ENCODE peak calls at places on chromosomes 2 and 18, in five cellular contexts. V is uterus, W is HepG2, M is cardiac muscle cell, H is thoracic aorta. X is an unnamed sample.

GRCh38 chr18:43642647-43643046 is 365.4 kb upstream of the SYT4 start:
- DNase-seq in H (no peak), V (no peak), M (no peak), W (no peak), X (no peak)

GRCh38 chr18:3115430-3116025 is 102.6 kb upstream of the LPIN2 start:
- DNase-seq in W (no peak), H (no peak), V (no peak), M (no peak), X (no peak)

GRCh38 chr2:138391956-138392355 is 109.6 kb upstream of the SPOPL start:
- DNase-seq in M (no peak), H (no peak), W (no peak), V (no peak), X (no peak)

GRCh38 chr18:9855686-9856085 is 30.1 kb upstream of the TXNDC2 start:
- DNase-seq in V (no peak), M (no peak), W (no peak), H (no peak), X (no peak)

GRCh38 chr18:11078491-11078890 is 70.9 kb downstream of the PIEZO2 start:
- DNase-seq in H (no peak), M (peak), W (no peak), V (no peak), X (no peak)

GRCh38 chr2:177332041-177332991 is 60.3 kb upstream of the AGPS start:
- DNase-seq in H (no peak), M (peak), W (peak), V (peak), X (peak)

GRCh38 chr2:182615036-182615435 is 101.0 kb upstream of the DNAJC10 start:
- DNase-seq in W (no peak), M (no peak), H (no peak), V (no peak), X (no peak)

GRCh38 chr2:241894056-241894641 is 24.6 kb downstream of the RTP5 start:
- DNase-seq in M (no peak), V (peak), H (no peak), W (no peak), X (no peak)

GRCh38 chr18:28183418-28184078 is 6.6 kb upstream of the CDH2 start:
- DNase-seq in W (peak), M (peak), H (no peak), V (no peak), X (no peak)

GRCh38 chr18:35756506-35757117 is 175.1 kb downstream of the GALNT1 start:
- DNase-seq in H (no peak), M (peak), V (no peak), W (peak), X (peak)

GRCh38 chr2:29228276-29228675 is 113.1 kb downstream of the CLIP4 start:
- DNase-seq in H (no peak), V (no peak), M (peak), W (no peak), X (no peak)

GRCh38 chr18:59328683-59329082 is 10.2 kb upstream of the CPLX4 start:
- DNase-seq in M (no peak), W (no peak), V (no peak), H (no peak), X (no peak)

GRCh38 chr2:160246356-160246755 is 46.3 kb upstream of the ITGB6 start:
- DNase-seq in M (no peak), H (no peak), W (no peak), V (no peak), X (no peak)

GRCh38 chr18:33870059-33870458 is 292.0 kb downstream of the ASXL3 start:
- DNase-seq in W (no peak), V (no peak), H (no peak), M (no peak), X (no peak)

GRCh38 chr2:45611020-45611737 is at the start of gene SRBD1:
- DNase-seq in V (peak), M (peak), H (peak), W (peak), X (peak)

GRCh38 chr2:221573430-221574230 is 1.5 kb upstream of the EPHA4 start:
- DNase-seq in M (peak), V (peak), H (no peak), W (peak), X (peak)

GRCh38 chr18:44149706-44150105 is 531.0 kb upstream of the SETBP1 start:
- DNase-seq in H (no peak), M (peak), W (no peak), V (no peak), X (no peak)

GRCh38 chr18:74373428-74373827 is 57.8 kb downstream of the C18orf63 start:
- DNase-seq in H (no peak), M (no peak), V (no peak), W (no peak), X (no peak)

GRCh38 chr2:29923110-29923721 is 1.8 kb upstream of the ALK start:
- DNase-seq in H (no peak), W (peak), V (peak), M (peak), X (peak)

GRCh38 chr2:102843759-102844443 is 82.1 kb downstream of the TMEM182 start:
- DNase-seq in W (no peak), V (no peak), H (no peak), M (no peak), X (no peak)

GRCh38 chr2:102837626-102838198 is 75.9 kb downstream of the TMEM182 start:
- DNase-seq in M (no peak), V (no peak), H (no peak), W (no peak), X (no peak)

GRCh38 chr2:102844911-102845310 is 83.1 kb downstream of the TMEM182 start:
- DNase-seq in M (no peak), V (no peak), W (no peak), H (no peak), X (no peak)

GRCh38 chr2:102839668-102840388 is 78.0 kb downstream of the TMEM182 start:
- DNase-seq in W (peak), M (peak), V (no peak), H (no peak), X (peak)

GRCh38 chr2:102841107-102841840 is 79.4 kb downstream of the TMEM182 start:
- DNase-seq in H (no peak), W (peak), M (peak), V (no peak), X (peak)
- TF ChIP-seq CTCF in H (peak), W (peak), M (peak), V (no peak), X (peak)

GRCh38 chr2:73071452-73072399 is at the start of gene SFXN5:
- DNase-seq in W (peak), V (peak), H (peak), M (peak), X (peak)
- TF ChIP-seq CTCF in W (peak), V (peak), H (peak), M (peak), X (no peak)

GRCh38 chr18:21243041-21243431 is 1.0 kb downstream of the GREB1L start:
- DNase-seq in V (no peak), M (peak), H (no peak), W (no peak), X (no peak)

GRCh38 chr18:21241224-21242131 is 554 bp upstream of the GREB1L start:
- DNase-seq in V (no peak), W (no peak), M (peak), H (no peak), X (no peak)

DNA sequence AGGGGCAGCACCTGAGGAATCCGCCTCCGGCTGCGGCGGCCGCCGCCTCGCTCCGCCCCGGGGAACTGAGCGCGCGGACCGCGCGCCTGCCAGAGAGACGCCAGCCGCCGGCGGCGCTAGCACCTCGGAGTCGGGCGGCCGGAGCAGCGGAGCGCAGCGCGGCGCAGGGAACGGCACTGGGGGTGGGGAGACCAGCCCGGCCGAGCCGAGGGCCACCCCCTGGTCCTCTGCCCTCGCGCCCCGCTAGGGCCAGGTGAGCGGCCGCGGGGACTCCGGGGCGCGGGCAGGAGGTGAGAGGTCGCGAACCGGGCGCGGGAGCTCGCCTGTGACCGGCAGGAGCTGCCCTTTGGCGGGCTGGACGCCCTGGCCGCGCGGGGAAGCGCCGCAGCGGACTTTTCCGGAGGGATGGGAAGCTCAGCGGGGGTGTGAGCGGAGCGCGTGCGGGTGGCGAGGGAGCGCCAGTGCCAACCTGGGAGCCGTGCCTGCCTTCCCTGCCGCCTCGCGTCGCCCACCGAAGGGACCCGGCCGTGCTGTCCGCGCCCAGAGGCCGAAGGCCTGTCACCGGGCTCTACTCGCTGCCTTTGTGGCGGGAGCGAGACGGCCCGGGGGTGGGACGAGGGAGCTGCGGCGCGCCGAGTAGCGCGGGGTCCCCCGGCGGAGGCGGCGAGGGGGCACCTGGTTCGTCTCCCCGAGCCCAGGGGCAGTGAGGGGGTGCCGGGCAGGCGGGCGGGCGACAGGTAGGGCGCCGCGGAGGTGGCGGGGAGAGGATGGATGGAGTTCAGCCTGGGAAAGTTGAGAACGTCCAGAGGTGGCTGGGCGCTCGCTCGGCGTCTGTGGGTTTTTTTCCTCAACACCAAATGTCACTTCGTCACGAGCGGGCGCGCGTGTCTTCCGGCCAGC is at the start of gene GREB1L:
- DNase-seq in W (peak), M (peak), V (peak), H (no peak), X (peak)
- TF ChIP-seq CTCF in W (peak), M (no peak), V (no peak), H (peak), X (no peak)

DNA sequence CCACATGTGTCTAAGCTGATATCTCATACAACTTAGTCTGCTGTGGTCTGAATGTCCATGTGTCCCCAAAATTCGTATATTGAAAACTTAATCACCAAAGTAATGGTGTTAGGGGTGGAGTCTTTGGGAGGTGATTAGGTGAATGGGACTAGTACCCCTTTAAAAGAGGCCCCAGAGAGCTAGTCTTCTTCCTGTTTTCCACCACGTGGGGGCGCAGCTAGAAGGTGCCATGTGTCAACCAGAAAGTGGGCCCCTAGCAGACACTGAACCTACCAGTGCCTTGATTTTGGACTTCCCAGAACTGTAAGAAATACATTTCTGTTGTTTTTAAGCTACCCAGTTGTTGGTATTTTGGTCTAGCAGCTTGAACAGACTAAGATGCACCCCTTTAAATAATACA is 86.6 kb downstream of the ASB1 start:
- DNase-seq in W (peak), H (no peak), V (no peak), M (peak), X (peak)
- TF ChIP-seq CTCF in W (peak), H (peak), V (peak), M (peak), X (peak)

GRCh38 chr18:77223221-77223639 is 26.4 kb upstream of the GALR1 start:
- DNase-seq in V (no peak), H (no peak), W (no peak), M (no peak), X (no peak)
- TF ChIP-seq CTCF in V (no peak), H (no peak), W (no peak), M (no peak), X (no peak)

DNA sequence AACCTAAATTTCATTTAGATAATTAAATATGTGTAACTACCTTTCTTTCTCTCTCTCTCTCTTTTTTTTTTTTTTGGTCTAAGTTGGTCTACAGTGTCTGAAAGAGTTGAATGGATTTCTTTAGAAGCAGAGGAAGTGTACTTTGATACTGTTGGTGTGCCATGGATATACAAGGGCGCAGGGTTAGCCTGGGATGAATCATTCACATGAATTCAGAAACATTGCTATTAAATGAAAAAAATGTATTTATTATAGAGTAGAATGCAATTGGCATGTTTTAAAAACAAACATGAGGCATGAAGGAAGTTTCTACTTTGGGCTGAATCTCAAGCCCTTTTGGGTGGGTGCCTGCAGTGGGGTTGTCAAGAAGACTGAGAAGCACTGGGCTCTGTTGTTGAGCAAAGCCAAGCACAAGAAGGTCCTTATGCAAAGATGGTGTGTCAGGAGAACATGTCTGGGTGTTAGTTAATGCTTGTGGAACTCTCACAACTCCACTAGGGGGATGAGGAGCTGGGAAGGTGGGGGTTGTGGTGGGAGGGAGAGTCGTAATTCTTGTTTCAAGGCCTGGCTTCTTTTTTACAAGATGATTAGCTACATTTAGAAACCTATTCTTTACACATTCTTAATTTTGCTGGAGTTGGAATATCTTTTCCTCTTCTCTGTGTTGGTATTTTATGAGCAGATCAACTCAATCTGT is 57.9 kb downstream of the LYPD6 start:
- DNase-seq in V (no peak), H (no peak), M (no peak), W (no peak), X (no peak)
- TF ChIP-seq CTCF in V (no peak), H (no peak), M (no peak), W (no peak), X (no peak)

DNA sequence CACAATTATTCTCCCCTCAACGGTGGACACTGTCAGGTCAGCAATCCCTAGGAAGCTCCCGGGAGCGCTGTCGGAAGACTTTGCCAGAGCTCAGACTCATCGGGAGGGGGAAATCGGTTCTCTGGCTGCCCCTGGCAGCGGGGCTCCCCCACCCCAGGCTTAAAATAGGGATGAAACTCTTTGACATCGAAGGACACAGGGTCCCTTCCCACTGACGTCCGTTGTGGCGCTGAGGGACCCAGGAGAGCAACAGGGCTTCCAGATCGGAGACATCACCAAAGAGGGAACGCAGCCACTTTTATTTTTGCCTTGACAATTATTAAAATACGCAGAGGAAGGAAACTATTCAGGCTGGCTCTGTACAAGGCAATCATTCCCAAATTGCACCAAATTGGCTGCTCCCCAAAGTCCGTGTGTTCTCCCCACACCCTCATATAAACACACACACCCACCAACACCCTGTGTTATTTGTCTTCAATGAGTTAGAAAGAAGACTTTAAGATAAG is 249.0 kb downstream of the CDH20 start:
- DNase-seq in H (no peak), W (no peak), V (no peak), M (no peak), X (no peak)
- TF ChIP-seq CTCF in H (peak), W (no peak), V (no peak), M (no peak), X (no peak)